ENCODE peak calls at places on chromosome 11, in seven cellular contexts. Y, Q, P, G, B, Z and E are unnamed samples.

GRCh38 chr11:69677744-69678143 is 2.6 kb upstream of the LTO1 start:
- DNase-seq in Q (no peak), B (no peak), G (no peak), Z (no peak), Y (no peak), P (peak), E (no peak)

GRCh38 chr11:7637447-7638157 is 35.7 kb downstream of the CYB5R2 start:
- DNase-seq in Y (no peak), Q (peak), G (no peak), P (peak), Z (no peak), B (peak), E (no peak)

GRCh38 chr11:3146612-3147256 is 18.4 kb downstream of the OSBPL5 start:
- DNase-seq in Q (peak), Y (no peak), G (peak), P (peak), Z (no peak), B (no peak), E (peak)

GRCh38 chr11:65975771-65976170 is 14.2 kb downstream of the SART1 start:
- DNase-seq in Y (no peak), B (no peak), P (no peak), Z (no peak), G (no peak), Q (no peak), E (no peak)

GRCh38 chr11:78199653-78200015 is 10.9 kb downstream of the USP35 start:
- DNase-seq in G (no peak), B (no peak), Z (no peak), Q (no peak), P (no peak), Y (no peak), E (no peak)

GRCh38 chr11:31133064-31133463 is 236.5 kb downstream of the DCDC1 start:
- DNase-seq in G (no peak), Z (no peak), Y (no peak), Q (no peak), P (no peak), B (no peak), E (no peak)

GRCh38 chr11:111668980-111669379 is 66.7 kb downstream of the SIK2 start:
- DNase-seq in Y (no peak), Z (no peak), Q (no peak), P (no peak), B (no peak), G (no peak), E (no peak)

GRCh38 chr11:134955281-134955680 is 543.2 kb upstream of the B3GAT1 start:
- DNase-seq in Q (no peak), Z (no peak), Y (no peak), G (no peak), B (no peak), P (no peak), E (no peak)

GRCh38 chr11:117950999-117951961 is 22.1 kb upstream of the TMPRSS13 start:
- DNase-seq in Q (no peak), Z (no peak), P (no peak), G (no peak), Y (no peak), B (no peak), E (no peak)

GRCh38 chr11:2442554-2442953 is 1.8 kb downstream of the TRPM5 start:
- DNase-seq in B (no peak), Q (no peak), P (no peak), G (no peak), Z (no peak), Y (no peak), E (no peak)

GRCh38 chr11:111978028-111978771 is 41.1 kb downstream of the DIXDC1 start:
- DNase-seq in Z (peak), Q (peak), Y (no peak), P (peak), B (peak), G (peak), E (peak)

GRCh38 chr11:20739004-20739612 is 69.7 kb downstream of the NELL1 start:
- DNase-seq in Z (no peak), P (no peak), Q (no peak), B (no peak), Y (no peak), G (no peak), E (no peak)

GRCh38 chr11:129631201-129631600 is 184.4 kb upstream of the TMEM45B start:
- DNase-seq in P (no peak), Z (no peak), Y (no peak), G (no peak), Q (no peak), B (no peak), E (no peak)

GRCh38 chr11:70423523-70424505 is 25.5 kb downstream of the CTTN start:
- DNase-seq in P (peak), Y (peak), G (peak), B (no peak), Q (peak), Z (no peak), E (peak)

GRCh38 chr11:4453118-4453517 is 4.0 kb downstream of the OR52K2 start:
- DNase-seq in Z (no peak), G (no peak), Q (no peak), B (no peak), Y (no peak), P (no peak), E (no peak)

GRCh38 chr11:1087279-1087960 is 12.7 kb downstream of the MUC2 start:
- DNase-seq in Y (no peak), Z (peak), Q (no peak), P (no peak), G (no peak), B (no peak), E (no peak)

GRCh38 chr11:859394-860131 is 16.9 kb downstream of the TSPAN4 start:
- DNase-seq in Z (peak), P (peak), B (peak), G (peak), Y (peak), Q (peak), E (peak)

GRCh38 chr11:1931326-1931725 is 11.8 kb downstream of the TNNT3 start:
- DNase-seq in Q (no peak), Z (no peak), P (peak), G (no peak), B (peak), Y (no peak), E (peak)

GRCh38 chr11:96827164-96827563 is 437.4 kb downstream of the JRKL start:
- DNase-seq in Z (no peak), G (no peak), B (no peak), Y (peak), P (no peak), Q (peak), E (peak)

GRCh38 chr11:62513651-62514050 is 33.0 kb downstream of the AHNAK start:
- DNase-seq in Q (no peak), P (no peak), G (no peak), B (no peak), Y (no peak), Z (no peak), E (no peak)

GRCh38 chr11:68560216-68560615 is 99.7 kb downstream of the PPP6R3 start:
- DNase-seq in P (no peak), Z (no peak), B (no peak), G (no peak), Y (no peak), Q (no peak), E (no peak)

GRCh38 chr11:70889411-70889810 is 363.0 kb downstream of the SHANK2 start:
- DNase-seq in B (no peak), G (no peak), Q (no peak), P (no peak), Z (no peak), Y (no peak), E (no peak)

DNA sequence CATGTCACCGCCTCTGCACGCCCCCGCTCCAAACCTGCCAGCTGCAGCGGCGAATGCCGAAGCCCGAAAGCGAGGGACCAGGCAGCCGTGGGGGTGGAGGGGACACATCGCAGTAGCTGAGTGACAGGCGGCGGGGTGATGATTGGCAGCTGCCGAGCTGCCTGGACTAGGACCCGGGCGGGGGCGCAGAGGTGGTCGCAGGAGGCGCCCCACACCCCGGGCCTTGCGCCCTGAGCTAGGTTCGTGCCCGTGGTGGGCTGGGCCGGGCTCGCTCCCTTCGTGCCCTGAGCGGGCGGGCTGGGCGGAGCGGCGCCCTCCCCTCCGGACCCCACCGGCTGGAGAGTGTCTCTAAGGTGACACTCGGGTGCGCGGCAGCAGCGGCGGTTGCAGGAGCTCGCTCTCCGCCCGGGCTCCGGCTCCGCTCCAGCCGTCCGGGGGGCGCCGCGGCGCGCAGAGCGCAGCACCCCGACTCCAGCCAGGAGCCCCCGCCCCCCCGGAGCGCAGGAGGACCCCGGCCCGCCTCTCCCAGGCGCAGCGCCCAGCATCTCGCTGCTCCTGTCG is 14.6 kb upstream of the DGKZ start:
- DNase-seq in Q (no peak), P (no peak), G (no peak), Y (no peak), B (no peak), Z (no peak), E (peak)
- H3K4me3 ChIP-seq in Q (peak), P (peak), G (no peak), Y (peak), B (no peak), Z (peak), E (peak)

GRCh38 chr11:17506314-17506713 is 29.7 kb upstream of the ABCC8 start:
- DNase-seq in G (no peak), Z (no peak), Q (no peak), Y (no peak), P (no peak), B (no peak), E (no peak)
- H3K4me3 ChIP-seq in G (no peak), Z (no peak), Q (no peak), Y (no peak), P (no peak), B (no peak), E (no peak)

GRCh38 chr11:114170226-114170625 is 110.7 kb downstream of the ZBTB16 start:
- DNase-seq in Q (no peak), G (no peak), P (no peak), B (no peak), Y (no peak), Z (no peak), E (peak)

GRCh38 chr11:114168086-114168448 is 108.6 kb downstream of the ZBTB16 start:
- DNase-seq in P (no peak), B (no peak), Y (no peak), Q (no peak), Z (no peak), G (no peak), E (no peak)

GRCh38 chr11:114168691-114169090 is 109.2 kb downstream of the ZBTB16 start:
- DNase-seq in Q (no peak), B (no peak), Z (no peak), Y (no peak), G (no peak), P (no peak), E (no peak)

GRCh38 chr11:114167355-114168085 is 108.0 kb downstream of the ZBTB16 start:
- DNase-seq in B (peak), G (no peak), Y (no peak), P (no peak), Z (no peak), Q (no peak), E (no peak)

DNA sequence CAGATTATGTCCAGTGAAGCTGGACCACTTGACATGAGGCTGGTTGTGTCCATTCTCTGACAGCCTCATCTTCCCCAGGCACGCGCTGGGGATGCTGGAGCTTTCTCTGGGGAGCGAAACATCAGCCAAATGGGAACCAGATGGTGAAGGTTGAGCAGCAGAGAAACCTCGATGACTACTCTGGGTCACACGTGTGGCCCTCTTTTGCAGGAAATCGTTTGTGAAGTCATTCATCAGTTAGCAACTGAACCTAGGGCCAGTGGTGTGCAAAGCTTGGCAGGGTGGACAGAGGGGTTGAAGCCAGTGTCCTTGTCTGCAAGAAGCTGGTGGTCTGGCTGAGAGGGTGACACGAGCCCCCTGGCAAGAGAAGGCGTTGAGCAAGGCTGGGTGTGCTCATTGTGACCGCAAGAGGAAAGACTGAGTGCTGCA is 109.8 kb downstream of the ZBTB16 start:
- DNase-seq in Y (no peak), B (peak), P (peak), Z (no peak), Q (no peak), G (no peak), E (no peak)
- H3K4me3 ChIP-seq in Y (no peak), B (no peak), P (no peak), Z (no peak), Q (no peak), G (no peak), E (no peak)

GRCh38 chr11:108498046-108498815 is at the start of gene POGLUT3:
- DNase-seq in Z (peak), Y (peak), G (peak), P (peak), B (peak), Q (peak), E (peak)

GRCh38 chr11:108498816-108499408 is 728 bp upstream of the POGLUT3 start:
- DNase-seq in B (peak), P (no peak), Q (no peak), Y (no peak), Z (peak), G (no peak), E (peak)

GRCh38 chr11:108500721-108501120 is 2.5 kb upstream of the POGLUT3 start:
- DNase-seq in G (no peak), Z (no peak), Y (no peak), B (no peak), Q (no peak), P (no peak), E (no peak)

GRCh38 chr11:108500169-108500568 is 2.0 kb upstream of the POGLUT3 start:
- DNase-seq in Q (no peak), Y (no peak), B (no peak), Z (no peak), P (no peak), G (no peak), E (no peak)

DNA sequence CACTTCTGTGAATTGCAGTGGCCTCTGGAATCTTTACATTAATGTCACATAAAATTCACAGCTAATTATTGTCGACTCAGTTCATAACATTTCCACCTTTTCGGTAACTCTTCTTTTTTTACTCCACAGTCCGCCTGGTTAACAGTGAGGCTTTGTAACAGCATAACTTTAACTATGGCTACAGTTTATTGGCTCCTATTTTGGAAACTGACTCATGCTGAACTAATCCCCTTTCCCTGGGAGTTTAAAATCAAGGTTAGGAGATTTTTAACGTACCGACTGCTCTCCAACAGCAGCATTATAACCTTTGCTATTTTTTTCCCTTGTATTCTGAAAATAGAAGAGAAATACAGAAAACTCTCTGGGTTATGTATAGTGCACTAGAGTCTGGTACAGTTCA is 3.2 kb upstream of the POGLUT3 start:
- DNase-seq in P (peak), Z (no peak), Q (no peak), G (no peak), B (no peak), Y (no peak), E (no peak)
- H3K4me3 ChIP-seq in P (no peak), Z (no peak), Q (no peak), G (no peak), B (no peak), Y (no peak), E (no peak)